ENCODE peak calls at places on chromosomes 7 and 10, in eight cellular contexts. One of them, this sample, is unnamed.

GRCh38 chr7:8217200-8218068 is 44.5 kb downstream of the ICA1 start:
- DNase-seq in neuronal stem cell: peak
- DNase-seq in pancreas: no peak
- DNase-seq in Karpas-422: peak
- DNase-seq in HepG2: peak
- DNase-seq in prostate gland: peak
- DNase-seq in cardiac muscle cell: peak
- DNase-seq in aorta: no peak
- DNase-seq in this sample: peak

GRCh38 chr7:115008465-115009114 is 86.7 kb downstream of the MDFIC start:
- DNase-seq in neuronal stem cell: no peak
- DNase-seq in pancreas: peak
- DNase-seq in Karpas-422: no peak
- DNase-seq in HepG2: no peak
- DNase-seq in prostate gland: no peak
- DNase-seq in cardiac muscle cell: no peak
- DNase-seq in aorta: peak
- DNase-seq in this sample: peak

GRCh38 chr7:16636533-16637173 is 8.9 kb downstream of the ANKMY2 start:
- DNase-seq in neuronal stem cell: no peak
- DNase-seq in pancreas: no peak
- DNase-seq in Karpas-422: no peak
- DNase-seq in HepG2: no peak
- DNase-seq in prostate gland: no peak
- DNase-seq in cardiac muscle cell: no peak
- DNase-seq in aorta: no peak
- DNase-seq in this sample: no peak

GRCh38 chr7:97772034-97772891 is 40.4 kb downstream of the TAC1 start:
- DNase-seq in neuronal stem cell: no peak
- DNase-seq in pancreas: no peak
- DNase-seq in Karpas-422: no peak
- DNase-seq in HepG2: no peak
- DNase-seq in prostate gland: no peak
- DNase-seq in cardiac muscle cell: no peak
- DNase-seq in aorta: no peak
- DNase-seq in this sample: no peak

GRCh38 chr10:26860026-26860541 is 674 bp downstream of the ABI1 start:
- DNase-seq in neuronal stem cell: peak
- DNase-seq in pancreas: peak
- DNase-seq in Karpas-422: peak
- DNase-seq in HepG2: peak
- DNase-seq in prostate gland: peak
- DNase-seq in cardiac muscle cell: peak
- DNase-seq in aorta: peak
- DNase-seq in this sample: peak

GRCh38 chr7:1056785-1057410 is 12.6 kb downstream of the GPR146 start:
- DNase-seq in neuronal stem cell: no peak
- DNase-seq in pancreas: peak
- DNase-seq in Karpas-422: no peak
- DNase-seq in HepG2: no peak
- DNase-seq in prostate gland: no peak
- DNase-seq in cardiac muscle cell: no peak
- DNase-seq in aorta: no peak
- DNase-seq in this sample: no peak

GRCh38 chr7:157508477-157508881 is 171.7 kb downstream of the DNAJB6 start:
- DNase-seq in neuronal stem cell: no peak
- DNase-seq in pancreas: no peak
- DNase-seq in Karpas-422: no peak
- DNase-seq in HepG2: no peak
- DNase-seq in prostate gland: no peak
- DNase-seq in cardiac muscle cell: no peak
- DNase-seq in aorta: no peak
- DNase-seq in this sample: no peak

GRCh38 chr7:105797652-105798051 is 78.7 kb downstream of the ATXN7L1 start:
- DNase-seq in neuronal stem cell: no peak
- DNase-seq in pancreas: no peak
- DNase-seq in Karpas-422: no peak
- DNase-seq in HepG2: no peak
- DNase-seq in prostate gland: no peak
- DNase-seq in cardiac muscle cell: no peak
- DNase-seq in aorta: no peak
- DNase-seq in this sample: peak

GRCh38 chr10:85542936-85543730 is 823.5 kb downstream of the GRID1 start:
- DNase-seq in neuronal stem cell: peak
- DNase-seq in pancreas: no peak
- DNase-seq in Karpas-422: no peak
- DNase-seq in HepG2: no peak
- DNase-seq in prostate gland: no peak
- DNase-seq in cardiac muscle cell: no peak
- DNase-seq in aorta: no peak
- DNase-seq in this sample: no peak

GRCh38 chr10:112461029-112461887 is 14.2 kb downstream of the VTI1A start:
- DNase-seq in neuronal stem cell: no peak
- DNase-seq in pancreas: no peak
- DNase-seq in Karpas-422: no peak
- DNase-seq in HepG2: no peak
- DNase-seq in prostate gland: no peak
- DNase-seq in cardiac muscle cell: no peak
- DNase-seq in aorta: no peak
- DNase-seq in this sample: no peak

GRCh38 chr10:101079874-101080273 is 18.1 kb downstream of the KAZALD1 start:
- DNase-seq in neuronal stem cell: no peak
- DNase-seq in pancreas: no peak
- DNase-seq in Karpas-422: no peak
- DNase-seq in HepG2: no peak
- DNase-seq in prostate gland: no peak
- DNase-seq in cardiac muscle cell: no peak
- DNase-seq in aorta: no peak
- DNase-seq in this sample: no peak

GRCh38 chr10:118742787-118743186 is 12.0 kb downstream of the CACUL1 start:
- DNase-seq in neuronal stem cell: no peak
- DNase-seq in pancreas: no peak
- DNase-seq in Karpas-422: no peak
- DNase-seq in HepG2: no peak
- DNase-seq in prostate gland: no peak
- DNase-seq in cardiac muscle cell: no peak
- DNase-seq in aorta: no peak
- DNase-seq in this sample: no peak

GRCh38 chr10:87585565-87586514 is 73.8 kb upstream of the PAPSS2 start:
- DNase-seq in neuronal stem cell: no peak
- DNase-seq in pancreas: no peak
- DNase-seq in Karpas-422: no peak
- DNase-seq in HepG2: peak
- DNase-seq in prostate gland: peak
- DNase-seq in cardiac muscle cell: peak
- DNase-seq in aorta: no peak
- DNase-seq in this sample: peak

GRCh38 chr7:26910221-26910620 is 45.8 kb upstream of the SKAP2 start:
- DNase-seq in neuronal stem cell: no peak
- DNase-seq in pancreas: no peak
- DNase-seq in Karpas-422: no peak
- DNase-seq in HepG2: peak
- DNase-seq in prostate gland: no peak
- DNase-seq in cardiac muscle cell: no peak
- DNase-seq in aorta: no peak
- DNase-seq in this sample: no peak

GRCh38 chr10:101903827-101904520 is 60.4 kb upstream of the KCNIP2 start:
- DNase-seq in neuronal stem cell: no peak
- DNase-seq in pancreas: no peak
- DNase-seq in Karpas-422: peak
- DNase-seq in HepG2: no peak
- DNase-seq in prostate gland: no peak
- DNase-seq in cardiac muscle cell: no peak
- DNase-seq in aorta: no peak
- DNase-seq in this sample: no peak

GRCh38 chr7:140923358-140924006 is 1.2 kb downstream of the BRAF start:
- DNase-seq in neuronal stem cell: peak
- DNase-seq in pancreas: no peak
- DNase-seq in Karpas-422: peak
- DNase-seq in HepG2: no peak
- DNase-seq in prostate gland: peak
- DNase-seq in cardiac muscle cell: peak
- DNase-seq in aorta: no peak
- DNase-seq in this sample: peak

GRCh38 chr10:89129850-89130396 is 77.2 kb downstream of the CH25H start:
- DNase-seq in neuronal stem cell: no peak
- DNase-seq in pancreas: no peak
- DNase-seq in Karpas-422: no peak
- DNase-seq in HepG2: no peak
- DNase-seq in prostate gland: no peak
- DNase-seq in cardiac muscle cell: no peak
- DNase-seq in aorta: peak
- DNase-seq in this sample: no peak

GRCh38 chr7:150342119-150342405 is 633 bp upstream of the RARRES2 start:
- DNase-seq in neuronal stem cell: no peak
- DNase-seq in pancreas: no peak
- DNase-seq in Karpas-422: no peak
- DNase-seq in HepG2: no peak
- DNase-seq in prostate gland: no peak
- DNase-seq in cardiac muscle cell: no peak
- DNase-seq in aorta: no peak
- DNase-seq in this sample: no peak

GRCh38 chr7:150340024-150340749 is 1.2 kb downstream of the RARRES2 start:
- DNase-seq in neuronal stem cell: no peak
- DNase-seq in pancreas: peak
- DNase-seq in Karpas-422: no peak
- DNase-seq in HepG2: peak
- DNase-seq in prostate gland: no peak
- DNase-seq in cardiac muscle cell: peak
- DNase-seq in aorta: no peak
- DNase-seq in this sample: peak

GRCh38 chr7:150341263-150342118 is at the start of gene RARRES2:
- DNase-seq in neuronal stem cell: no peak
- DNase-seq in pancreas: peak
- DNase-seq in Karpas-422: no peak
- DNase-seq in HepG2: peak
- DNase-seq in prostate gland: no peak
- DNase-seq in cardiac muscle cell: peak
- DNase-seq in aorta: peak
- DNase-seq in this sample: peak

GRCh38 chr7:150339369-150339768 is 2.1 kb downstream of the RARRES2 start:
- DNase-seq in neuronal stem cell: no peak
- DNase-seq in pancreas: no peak
- DNase-seq in Karpas-422: no peak
- DNase-seq in HepG2: no peak
- DNase-seq in prostate gland: no peak
- DNase-seq in cardiac muscle cell: no peak
- DNase-seq in aorta: no peak
- DNase-seq in this sample: no peak

GRCh38 chr7:150340875-150341262 is 560 bp downstream of the RARRES2 start:
- DNase-seq in neuronal stem cell: no peak
- DNase-seq in pancreas: no peak
- DNase-seq in Karpas-422: no peak
- DNase-seq in HepG2: no peak
- DNase-seq in prostate gland: no peak
- DNase-seq in cardiac muscle cell: no peak
- DNase-seq in aorta: no peak
- DNase-seq in this sample: no peak
- H3K27ac ChIP-seq in neuronal stem cell: no peak
- H3K27ac ChIP-seq in pancreas: peak
- H3K27ac ChIP-seq in Karpas-422: no peak
- H3K27ac ChIP-seq in HepG2: peak
- H3K27ac ChIP-seq in prostate gland: peak
- H3K27ac ChIP-seq in cardiac muscle cell: no peak
- H3K27ac ChIP-seq in aorta: no peak
- H3K27ac ChIP-seq in this sample: no peak

GRCh38 chr10:123558651-123559050 is 107.5 kb upstream of the GPR26 start:
- DNase-seq in neuronal stem cell: no peak
- DNase-seq in pancreas: no peak
- DNase-seq in Karpas-422: no peak
- DNase-seq in HepG2: no peak
- DNase-seq in prostate gland: no peak
- DNase-seq in cardiac muscle cell: no peak
- DNase-seq in aorta: no peak
- DNase-seq in this sample: no peak
- H3K4me3 ChIP-seq in neuronal stem cell: no peak
- H3K4me3 ChIP-seq in pancreas: no peak
- H3K4me3 ChIP-seq in Karpas-422: no peak
- H3K4me3 ChIP-seq in HepG2: no peak
- H3K4me3 ChIP-seq in prostate gland: no peak
- H3K4me3 ChIP-seq in cardiac muscle cell: no peak
- H3K4me3 ChIP-seq in aorta: no peak
- H3K4me3 ChIP-seq in this sample: no peak

DNA sequence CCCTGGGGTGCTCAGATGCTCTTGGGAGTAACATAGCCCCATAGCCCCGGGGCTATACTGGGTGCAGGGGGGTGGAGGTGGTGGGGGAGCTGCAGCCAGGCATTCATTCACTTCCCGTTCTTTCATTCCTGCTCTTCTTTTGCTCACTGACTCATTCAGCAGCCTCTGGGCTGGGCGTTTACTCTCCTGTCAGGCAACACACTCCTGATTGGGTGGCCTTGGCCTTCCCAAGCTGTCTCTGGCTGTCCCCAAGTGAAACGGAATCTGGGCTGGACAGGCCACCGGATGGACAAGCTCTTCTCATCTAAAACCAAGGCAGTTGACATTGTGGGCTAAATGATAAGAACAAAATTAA is 34.6 kb downstream of the CHST3 start:
- DNase-seq in neuronal stem cell: no peak
- DNase-seq in pancreas: no peak
- DNase-seq in Karpas-422: no peak
- DNase-seq in HepG2: peak
- DNase-seq in prostate gland: no peak
- DNase-seq in cardiac muscle cell: no peak
- DNase-seq in aorta: peak
- DNase-seq in this sample: peak
- H3K27ac ChIP-seq in neuronal stem cell: no peak
- H3K27ac ChIP-seq in pancreas: peak
- H3K27ac ChIP-seq in Karpas-422: no peak
- H3K27ac ChIP-seq in HepG2: peak
- H3K27ac ChIP-seq in prostate gland: peak
- H3K27ac ChIP-seq in cardiac muscle cell: peak
- H3K27ac ChIP-seq in aorta: peak
- H3K27ac ChIP-seq in this sample: peak

GRCh38 chr7:134802762-134803161 is 23.3 kb downstream of the CALD1 start:
- DNase-seq in neuronal stem cell: no peak
- DNase-seq in pancreas: no peak
- DNase-seq in Karpas-422: no peak
- DNase-seq in HepG2: no peak
- DNase-seq in prostate gland: no peak
- DNase-seq in cardiac muscle cell: no peak
- DNase-seq in aorta: no peak
- DNase-seq in this sample: no peak

GRCh38 chr7:134806197-134806596 is 26.8 kb downstream of the CALD1 start:
- DNase-seq in neuronal stem cell: no peak
- DNase-seq in pancreas: no peak
- DNase-seq in Karpas-422: no peak
- DNase-seq in HepG2: no peak
- DNase-seq in prostate gland: no peak
- DNase-seq in cardiac muscle cell: no peak
- DNase-seq in aorta: no peak
- DNase-seq in this sample: no peak

GRCh38 chr7:134799387-134799786 is 20.0 kb downstream of the CALD1 start:
- DNase-seq in neuronal stem cell: no peak
- DNase-seq in pancreas: no peak
- DNase-seq in Karpas-422: no peak
- DNase-seq in HepG2: no peak
- DNase-seq in prostate gland: no peak
- DNase-seq in cardiac muscle cell: no peak
- DNase-seq in aorta: no peak
- DNase-seq in this sample: no peak

GRCh38 chr7:134804854-134805253 is 25.4 kb downstream of the CALD1 start:
- DNase-seq in neuronal stem cell: no peak
- DNase-seq in pancreas: no peak
- DNase-seq in Karpas-422: no peak
- DNase-seq in HepG2: no peak
- DNase-seq in prostate gland: no peak
- DNase-seq in cardiac muscle cell: no peak
- DNase-seq in aorta: no peak
- DNase-seq in this sample: no peak

GRCh38 chr7:134804351-134804750 is 24.9 kb downstream of the CALD1 start:
- DNase-seq in neuronal stem cell: no peak
- DNase-seq in pancreas: no peak
- DNase-seq in Karpas-422: no peak
- DNase-seq in HepG2: no peak
- DNase-seq in prostate gland: no peak
- DNase-seq in cardiac muscle cell: no peak
- DNase-seq in aorta: no peak
- DNase-seq in this sample: no peak
- H3K4me3 ChIP-seq in neuronal stem cell: no peak
- H3K4me3 ChIP-seq in pancreas: no peak
- H3K4me3 ChIP-seq in Karpas-422: no peak
- H3K4me3 ChIP-seq in HepG2: no peak
- H3K4me3 ChIP-seq in prostate gland: no peak
- H3K4me3 ChIP-seq in cardiac muscle cell: no peak
- H3K4me3 ChIP-seq in aorta: no peak
- H3K4me3 ChIP-seq in this sample: no peak

This sample was measured in hepatocyte.